ENCODE peak calls at places on chromosome 6, in five cellular contexts. A is germinal center; O is LoVo; Z is stimulated activated CD4-positive, alpha-beta T cell treated with anti-CD3 and anti-CD28 coated beads, Interleukin-4, amount 100 ng/mL, for 24 hours; T is stimulated activated naive CD8-positive, alpha-beta T cell treated with anti-CD3 and anti-CD28 coated beads, Interleukin-15, Interleukin-2, amounts not matched to agents 100 U/mL and 50 U/mL, for 24 hours. N is an unnamed sample.

GRCh38 chr6:152314483-152314832 is 322.7 kb downstream of the SYNE1 start:
- DNase-seq in A (no peak), O (no peak), Z (no peak), T (no peak), N (no peak)

GRCh38 chr6:159982726-159983506 is 14.0 kb downstream of the IGF2R start:
- DNase-seq in A (no peak), O (no peak), Z (no peak), T (no peak), N (no peak)

GRCh38 chr6:105753184-105754097 is 332.7 kb upstream of the PRDM1 start:
- DNase-seq in A (no peak), O (peak; percentile 85), Z (no peak), T (no peak), N (no peak)

GRCh38 chr6:116287668-116288282 is 8.0 kb upstream of the TSPYL1 start:
- DNase-seq in A (no peak), O (peak; percentile 69), Z (no peak), T (no peak), N (no peak)

GRCh38 chr6:12291785-12292604 is 1.8 kb downstream of the EDN1 start:
- DNase-seq in A (no peak), O (no peak), Z (no peak), T (no peak), N (no peak)

GRCh38 chr6:53115113-53115512 is 33.5 kb downstream of the GCM1 start:
- DNase-seq in A (no peak), O (no peak), Z (no peak), T (no peak), N (no peak)

GRCh38 chr6:109455502-109456282 is at the start of gene MICAL1:
- DNase-seq in A (peak; percentile 84), O (peak; percentile 64), Z (peak; percentile 57), T (peak; percentile 77), N (peak; percentile 52)

GRCh38 chr6:109347779-109348178 is 34.5 kb downstream of the CD164 start:
- DNase-seq in A (no peak), O (no peak), Z (no peak), T (no peak), N (no peak)

GRCh38 chr6:33740204-33740608 is 6.5 kb downstream of the IP6K3 start:
- DNase-seq in A (no peak), O (no peak), Z (no peak), T (no peak), N (no peak)

GRCh38 chr6:25874822-25875562 is 949 bp upstream of the SLC17A3 start:
- DNase-seq in A (no peak), O (no peak), Z (no peak), T (no peak), N (no peak)

GRCh38 chr6:14784596-14785360 is 461.1 kb upstream of the JARID2 start:
- DNase-seq in A (no peak), O (no peak), Z (peak; percentile 10), T (no peak), N (no peak)

GRCh38 chr6:167833396-167833763 is 6.7 kb downstream of the AFDN start:
- DNase-seq in A (no peak), O (no peak), Z (no peak), T (no peak), N (no peak)

GRCh38 chr6:165664553-165665383 is 1.7 kb upstream of the PDE10A start:
- DNase-seq in A (no peak), O (no peak), Z (no peak), T (no peak), N (no peak)

GRCh38 chr6:72182337-72183246 is 296.2 kb downstream of the RIMS1 start:
- DNase-seq in A (peak; percentile 36), O (peak; percentile 20), Z (no peak), T (peak; percentile 3), N (no peak)

GRCh38 chr6:17115251-17116089 is 13.6 kb downstream of the STMND1 start:
- DNase-seq in A (no peak), O (peak; percentile 41), Z (no peak), T (no peak), N (no peak)

GRCh38 chr6:163314791-163315404 is 99.6 kb upstream of the QKI start:
- DNase-seq in A (no peak), O (no peak), Z (no peak), T (no peak), N (no peak)

GRCh38 chr6:14596410-14596809 is 478.8 kb downstream of the CD83 start:
- DNase-seq in A (no peak), O (peak; percentile 41), Z (peak; percentile 7), T (peak; percentile 14), N (no peak)

GRCh38 chr6:36722365-36722764 is 24.7 kb downstream of the RAB44 start:
- DNase-seq in A (no peak), O (no peak), Z (no peak), T (no peak), N (no peak)

GRCh38 chr6:128156315-128157111 is 255.7 kb upstream of the THEMIS start:
- DNase-seq in A (no peak), O (no peak), Z (no peak), T (no peak), N (no peak)

GRCh38 chr6:165098165-165098564 is 211.2 kb downstream of the C6orf118 start:
- DNase-seq in A (no peak), O (no peak), Z (no peak), T (no peak), N (no peak)